ENCODE peak calls at places on chromosomes 12 and 14, in four cellular contexts. N is NT2/D1, I is HEK293T, M is ACHN. S is an unnamed sample.

GRCh38 chr12:61798778-61799177 is 461.4 kb upstream of the USP15 start:
- DNase-seq in M (no peak), N (no peak), I (no peak), S (no peak)

GRCh38 chr12:69497308-69498026 is 27.3 kb downstream of the FRS2 start:
- DNase-seq in M (peak), I (no peak), N (no peak), S (no peak)

GRCh38 chr12:54394986-54395385 is 10.5 kb upstream of the ZNF385A start:
- DNase-seq in M (no peak), I (no peak), N (no peak), S (no peak)

GRCh38 chr12:57521475-57522018 is 1.1 kb upstream of the MBD6 start:
- DNase-seq in N (no peak), M (peak), I (no peak), S (peak)

GRCh38 chr14:75736845-75737485 is 75.9 kb downstream of the TTLL5 start:
- DNase-seq in N (no peak), M (no peak), I (no peak), S (no peak)

GRCh38 chr14:75249251-75249957 is 29.2 kb upstream of the FOS start:
- DNase-seq in I (no peak), N (no peak), M (no peak), S (peak)

GRCh38 chr12:105882404-105882803 is 256.4 kb downstream of the NUAK1 start:
- DNase-seq in M (no peak), N (no peak), I (no peak), S (no peak)

GRCh38 chr12:52243264-52243773 is 10.3 kb downstream of the KRT7 start:
- DNase-seq in N (no peak), I (no peak), M (peak), S (peak)

GRCh38 chr12:99045158-99045557 is 400.1 kb downstream of the APAF1 start:
- DNase-seq in N (no peak), M (no peak), I (no peak), S (no peak)

GRCh38 chr12:92574046-92574783 is 128.6 kb upstream of the PLEKHG7 start:
- DNase-seq in N (peak), M (peak), I (peak), S (peak)

S was measured in Calu3.